ENCODE peak calls at places on chromosomes 4 and X, in five cellular contexts. O is K562, C is GM23248, H is GM06990, X is epithelial cell of esophagus. S is an unnamed sample.

GRCh38 chrX:100895365-100896075 is 21.4 kb upstream of the NOX1 start:
- DNase-seq in C (peak; percentile 55), O (no peak), H (peak; percentile 15), X (peak; percentile 95), S (peak; percentile 11)

GRCh38 chr4:128517739-128518510 is 230.3 kb upstream of the PGRMC2 start:
- DNase-seq in C (peak; percentile 97), X (peak; percentile 89), O (peak; percentile 70), H (peak; percentile 74), S (no peak)

GRCh38 chrX:102930990-102931756 is 5.9 kb upstream of the RAB40AL start:
- DNase-seq in H (no peak), C (peak; percentile 12), O (no peak), X (peak; percentile 50), S (no peak)

GRCh38 chrX:120731386-120731785 is 101.5 kb upstream of the C1GALT1C1 start:
- DNase-seq in X (no peak), H (no peak), O (no peak), C (peak; percentile 71), S (no peak)

GRCh38 chrX:50718791-50719190 is 95.2 kb downstream of the SHROOM4 start:
- DNase-seq in O (no peak), C (peak; percentile 20), X (no peak), H (no peak), S (no peak)

GRCh38 chr4:125123710-125124109 is 191.0 kb upstream of the FAT4 start:
- DNase-seq in H (no peak), O (no peak), X (no peak), C (peak; percentile 24), S (no peak)

GRCh38 chr4:56653461-56654237 is 27.4 kb downstream of the HOPX start:
- DNase-seq in O (no peak), C (no peak), X (no peak), H (no peak), S (no peak)

GRCh38 chr4:17132226-17132625 is 233.8 kb upstream of the LDB2 start:
- DNase-seq in O (no peak), H (no peak), C (peak; percentile 11), X (no peak), S (no peak)

GRCh38 chr4:170697045-170697444 is 607.3 kb upstream of the AADAT start:
- DNase-seq in X (no peak), C (no peak), O (no peak), H (no peak), S (no peak)

GRCh38 chr4:1369091-1369450 is 22.1 kb downstream of the UVSSA start:
- DNase-seq in C (no peak), H (no peak), X (no peak), O (no peak), S (no peak)

GRCh38 chrX:132480581-132481203 is 8.1 kb downstream of the MBNL3 start:
- DNase-seq in H (peak; percentile 48), O (no peak), C (peak; percentile 58), X (peak; percentile 17), S (no peak)

GRCh38 chr4:38668203-38668602 is 4.2 kb downstream of the KLF3 start:
- DNase-seq in C (no peak), X (no peak), H (no peak), O (no peak), S (no peak)

GRCh38 chr4:38667005-38667771 is 3.2 kb downstream of the KLF3 start:
- DNase-seq in O (peak; percentile 71), C (peak; percentile 98), X (peak; percentile 99), H (no peak), S (peak; percentile 91)

GRCh38 chr4:38663801-38664703 is at the start of gene KLF3:
- DNase-seq in C (peak; percentile 94), X (peak; percentile 93), H (peak; percentile 72), O (peak; percentile 88), S (no peak)

GRCh38 chr4:38664704-38665401 is 854 bp downstream of the KLF3 start:
- DNase-seq in X (peak; percentile 47), H (no peak), C (peak; percentile 73), O (peak; percentile 60), S (no peak)

DNA sequence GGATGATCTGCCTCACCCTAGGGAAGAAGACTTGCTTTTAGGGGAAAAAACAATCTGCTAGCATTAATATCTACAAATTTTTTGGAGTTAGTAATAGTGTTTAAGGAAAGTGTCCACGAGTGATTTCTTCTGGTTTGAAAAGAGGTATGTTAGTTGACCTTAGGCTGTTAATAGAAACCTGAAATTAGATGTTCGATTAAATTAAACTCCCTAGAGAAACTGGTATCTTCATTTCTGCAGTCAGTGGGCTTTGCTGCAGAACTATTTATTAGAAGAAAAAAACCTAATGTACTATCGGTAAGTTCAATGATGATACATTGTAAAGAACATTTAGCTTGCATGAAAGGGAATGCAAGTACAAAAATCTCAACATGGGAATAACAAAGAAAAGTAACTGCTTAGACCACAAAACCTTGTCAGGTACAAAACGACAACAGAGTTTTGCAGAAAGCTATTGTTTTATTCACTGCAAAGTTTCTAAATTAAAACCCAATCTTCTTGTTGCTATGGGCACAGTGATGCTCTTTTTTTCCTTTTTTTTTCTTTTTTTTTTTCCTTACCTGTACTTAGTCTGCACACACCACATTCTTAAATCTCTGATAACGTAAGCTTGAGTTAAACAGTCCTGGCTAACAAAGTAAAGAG is 2.0 kb downstream of the KLF3 start:
- DNase-seq in H (no peak), C (no peak), O (no peak), X (no peak), S (no peak)
- H3K4me3 ChIP-seq in H (no peak overlapping the region), C (peak overlapping the region; percentile 84), O (peak overlapping the region; percentile 92), X (peak overlapping the region; percentile 88), S (no peak overlapping the region)

GRCh38 chrX:38940547-38940946 is 139.3 kb downstream of the MID1IP1 start:
- DNase-seq in X (peak; percentile 55), C (peak; percentile 23), H (no peak), O (no peak), S (no peak)
- H3K4me3 ChIP-seq in X (no peak overlapping the region), C (no peak overlapping the region), H (no peak overlapping the region), O (no peak overlapping the region), S (no peak overlapping the region)

GRCh38 chr4:42501624-42502401 is 104.5 kb downstream of the SHISA3 start:
- DNase-seq in O (no peak), H (no peak), C (no peak), X (no peak), S (no peak)
- H3K4me3 ChIP-seq in O (no peak overlapping the region), H (no peak overlapping the region), C (no peak overlapping the region), X (no peak overlapping the region), S (no peak overlapping the region)

DNA sequence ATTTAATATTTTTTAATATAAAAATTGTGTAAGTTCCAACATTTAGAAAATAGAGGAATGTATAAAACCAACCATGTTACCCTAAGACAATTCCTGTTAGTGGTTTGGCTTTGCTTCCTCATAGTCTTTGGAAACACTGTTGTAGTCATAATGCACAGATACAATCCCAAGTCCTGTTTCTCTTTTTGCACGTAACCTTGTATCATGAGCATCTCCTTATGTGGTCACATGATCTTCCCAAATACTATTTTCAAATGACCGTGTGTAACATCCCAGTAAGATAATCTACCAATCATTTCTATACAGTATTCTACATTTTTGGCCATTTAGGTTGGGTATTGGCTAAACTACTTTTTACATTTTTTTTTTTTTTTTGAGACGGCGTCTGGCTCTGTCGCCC is 13.9 kb upstream of the RHOH start:
- DNase-seq in C (no peak), X (no peak), H (no peak), O (no peak), S (no peak)
- H3K4me3 ChIP-seq in C (no peak overlapping the region), X (no peak overlapping the region), H (no peak overlapping the region), O (no peak overlapping the region), S (no peak overlapping the region)

GRCh38 chr4:173414456-173414855 is 15.5 kb upstream of the SCRG1 start:
- DNase-seq in C (no peak), O (no peak), H (no peak), X (no peak), S (no peak)
- H3K4me3 ChIP-seq in C (no peak overlapping the region), O (no peak overlapping the region), H (no peak overlapping the region), X (no peak overlapping the region), S (no peak overlapping the region)

GRCh38 chrX:23904096-23904495 is 3.6 kb downstream of the APOO start:
- DNase-seq in C (no peak), H (no peak), O (peak; percentile 25), X (peak; percentile 59), S (no peak)

GRCh38 chrX:23900220-23900797 is 7.4 kb downstream of the APOO start:
- DNase-seq in C (peak; percentile 39), H (no peak), X (peak; percentile 31), O (no peak), S (no peak)

GRCh38 chrX:23902419-23902818 is 5.3 kb downstream of the APOO start:
- DNase-seq in C (peak; percentile 72), O (peak; percentile 12), H (no peak), X (peak; percentile 68), S (no peak)

GRCh38 chrX:23901065-23901464 is 6.7 kb downstream of the APOO start:
- DNase-seq in X (peak; percentile 94), C (peak; percentile 84), O (no peak), H (no peak), S (no peak)

DNA sequence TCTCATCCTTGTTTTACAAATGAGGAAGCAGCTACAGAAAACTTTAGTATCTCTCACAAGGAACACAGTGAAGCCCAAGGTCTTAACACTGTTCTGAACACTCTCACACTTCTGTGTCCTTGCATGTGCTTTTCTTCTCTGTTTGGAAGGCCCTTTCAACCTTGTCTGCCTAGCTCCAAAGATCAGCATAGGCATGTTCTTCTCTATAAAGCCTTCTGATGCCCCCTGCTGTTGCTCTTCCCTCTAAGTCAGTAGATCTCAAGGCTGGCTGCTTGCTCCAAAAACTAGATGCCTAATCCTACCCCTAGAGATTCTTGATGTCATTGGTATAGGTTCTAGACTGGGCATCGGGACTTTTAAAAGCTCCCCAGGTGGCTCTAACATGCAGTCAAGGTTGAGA is 5.9 kb downstream of the APOO start:
- DNase-seq in H (peak; percentile 18), C (peak; percentile 84), X (peak; percentile 80), O (peak; percentile 13), S (no peak)
- H3K4me3 ChIP-seq in H (no peak overlapping the region), C (peak overlapping the region; percentile 45), X (no peak overlapping the region), O (no peak overlapping the region), S (no peak overlapping the region)

DNA sequence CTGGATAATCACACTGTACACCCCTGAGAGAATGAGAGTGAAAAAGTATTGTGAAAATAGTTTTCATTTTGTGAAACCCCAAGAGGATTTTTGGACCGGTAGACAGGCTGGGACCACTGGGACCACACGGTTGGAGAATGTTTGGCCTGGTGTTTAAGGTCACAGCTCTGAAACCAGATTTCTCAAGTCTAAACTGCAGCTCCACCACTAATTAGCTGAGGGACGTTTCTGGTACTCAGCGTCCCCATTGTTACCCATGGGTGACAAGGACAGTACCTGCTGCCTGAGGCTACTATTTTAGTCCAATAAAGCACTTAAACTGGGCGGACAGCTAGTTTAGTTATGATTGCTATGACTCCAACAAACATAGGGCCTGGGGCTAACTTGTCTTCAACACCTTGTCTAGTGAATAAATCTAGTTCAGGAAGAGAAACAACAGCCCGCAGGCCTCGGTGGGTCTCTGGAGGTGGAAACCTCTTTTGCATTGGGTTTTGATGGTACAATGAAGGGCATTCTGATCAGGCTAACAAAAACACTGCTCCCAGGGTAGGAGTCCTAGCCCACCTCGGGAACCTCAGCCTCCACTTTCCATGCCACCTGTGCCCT is 509 bp upstream of the USP11 start:
- DNase-seq in X (peak; percentile 46), C (no peak), O (no peak), H (peak; percentile 24), S (no peak)
- H3K4me3 ChIP-seq in X (peak overlapping the region; percentile 55), C (peak overlapping the region; percentile 94), O (peak overlapping the region; percentile 65), H (peak overlapping the region; percentile 71), S (peak overlapping the region; percentile 81)

GRCh38 chrX:111407948-111408347 is 4.0 kb downstream of the DCX start:
- DNase-seq in X (no peak), H (no peak), O (no peak), C (no peak), S (no peak)

GRCh38 chrX:111411591-111412371 is at the start of gene DCX:
- DNase-seq in H (no peak), O (no peak), X (no peak), C (no peak), S (peak; percentile 4)

GRCh38 chrX:111410451-111410850 is 1.5 kb downstream of the DCX start:
- DNase-seq in O (no peak), C (no peak), H (no peak), X (no peak), S (no peak)

GRCh38 chrX:111409326-111409725 is 2.7 kb downstream of the DCX start:
- DNase-seq in O (no peak), C (no peak), X (no peak), H (no peak), S (no peak)
- H3K4me3 ChIP-seq in O (no peak overlapping the region), C (no peak overlapping the region), X (no peak overlapping the region), H (no peak overlapping the region), S (no peak overlapping the region)

S was measured in iPS DF 6.9.